ENCODE peak calls at places on chromosomes 4 and X, in six cellular contexts. One of them, this sample, is unnamed.

GRCh38 chr4:125368161-125368560 is 53.4 kb downstream of the FAT4 start:
- DNase-seq in epithelial cell of esophagus: peak
- DNase-seq in activated B cell treated with CpG ODN at 0.5 μM for 24 hours: no peak
- DNase-seq in fibroblast of lung: peak
- DNase-seq in upper lobe of left lung: no peak
- DNase-seq in A673: peak
- DNase-seq in this sample: no peak

GRCh38 chrX:17706676-17707075 is 30.6 kb upstream of the SCML1 start:
- DNase-seq in epithelial cell of esophagus: peak
- DNase-seq in activated B cell treated with CpG ODN at 0.5 μM for 24 hours: no peak
- DNase-seq in fibroblast of lung: peak
- DNase-seq in upper lobe of left lung: no peak
- DNase-seq in A673: no peak
- DNase-seq in this sample: no peak

GRCh38 chrX:149527705-149528104 is 13.1 kb upstream of the EOLA1 start:
- DNase-seq in epithelial cell of esophagus: peak
- DNase-seq in activated B cell treated with CpG ODN at 0.5 μM for 24 hours: no peak
- DNase-seq in fibroblast of lung: no peak
- DNase-seq in upper lobe of left lung: no peak
- DNase-seq in A673: peak
- DNase-seq in this sample: no peak

GRCh38 chr4:81408341-81408740 is 63.4 kb downstream of the RASGEF1B start:
- DNase-seq in epithelial cell of esophagus: no peak
- DNase-seq in activated B cell treated with CpG ODN at 0.5 μM for 24 hours: no peak
- DNase-seq in fibroblast of lung: no peak
- DNase-seq in upper lobe of left lung: no peak
- DNase-seq in A673: no peak
- DNase-seq in this sample: no peak

GRCh38 chr4:6032249-6033244 is 14.3 kb upstream of the C4orf50 start:
- DNase-seq in epithelial cell of esophagus: no peak
- DNase-seq in activated B cell treated with CpG ODN at 0.5 μM for 24 hours: no peak
- DNase-seq in fibroblast of lung: peak
- DNase-seq in upper lobe of left lung: no peak
- DNase-seq in A673: no peak
- DNase-seq in this sample: no peak

GRCh38 chr4:108793413-108793812 is 30.6 kb upstream of the ETNPPL start:
- DNase-seq in epithelial cell of esophagus: no peak
- DNase-seq in activated B cell treated with CpG ODN at 0.5 μM for 24 hours: no peak
- DNase-seq in fibroblast of lung: peak
- DNase-seq in upper lobe of left lung: no peak
- DNase-seq in A673: no peak
- DNase-seq in this sample: no peak

GRCh38 chrX:18668468-18668867 is 3.4 kb downstream of the RS1 start:
- DNase-seq in epithelial cell of esophagus: no peak
- DNase-seq in activated B cell treated with CpG ODN at 0.5 μM for 24 hours: no peak
- DNase-seq in fibroblast of lung: no peak
- DNase-seq in upper lobe of left lung: no peak
- DNase-seq in A673: no peak
- DNase-seq in this sample: no peak

GRCh38 chr4:1222036-1222789 is 26.7 kb downstream of the CTBP1 start:
- DNase-seq in epithelial cell of esophagus: no peak
- DNase-seq in activated B cell treated with CpG ODN at 0.5 μM for 24 hours: no peak
- DNase-seq in fibroblast of lung: no peak
- DNase-seq in upper lobe of left lung: peak
- DNase-seq in A673: no peak
- DNase-seq in this sample: no peak

GRCh38 chr4:74431113-74431826 is 13.7 kb upstream of the AREG start:
- DNase-seq in epithelial cell of esophagus: no peak
- DNase-seq in activated B cell treated with CpG ODN at 0.5 μM for 24 hours: no peak
- DNase-seq in fibroblast of lung: no peak
- DNase-seq in upper lobe of left lung: no peak
- DNase-seq in A673: no peak
- DNase-seq in this sample: no peak

GRCh38 chr4:107719211-107719926 is 665 bp downstream of the PAPSS1 start:
- DNase-seq in epithelial cell of esophagus: peak
- DNase-seq in activated B cell treated with CpG ODN at 0.5 μM for 24 hours: no peak
- DNase-seq in fibroblast of lung: peak
- DNase-seq in upper lobe of left lung: no peak
- DNase-seq in A673: no peak
- DNase-seq in this sample: no peak

GRCh38 chr4:113591982-113592381 is 169.6 kb downstream of the CAMK2D start:
- DNase-seq in epithelial cell of esophagus: no peak
- DNase-seq in activated B cell treated with CpG ODN at 0.5 μM for 24 hours: no peak
- DNase-seq in fibroblast of lung: peak
- DNase-seq in upper lobe of left lung: no peak
- DNase-seq in A673: peak
- DNase-seq in this sample: no peak

GRCh38 chr4:8019396-8020365 is 80.0 kb upstream of the AFAP1 start:
- DNase-seq in epithelial cell of esophagus: peak
- DNase-seq in activated B cell treated with CpG ODN at 0.5 μM for 24 hours: no peak
- DNase-seq in fibroblast of lung: no peak
- DNase-seq in upper lobe of left lung: no peak
- DNase-seq in A673: peak
- DNase-seq in this sample: no peak

GRCh38 chrX:10851809-10852208 is 231.4 kb upstream of the MID1 start:
- DNase-seq in epithelial cell of esophagus: no peak
- DNase-seq in activated B cell treated with CpG ODN at 0.5 μM for 24 hours: no peak
- DNase-seq in fibroblast of lung: no peak
- DNase-seq in upper lobe of left lung: no peak
- DNase-seq in A673: no peak
- DNase-seq in this sample: no peak

GRCh38 chr4:86129546-86129945 is 230.3 kb downstream of the MAPK10 start:
- DNase-seq in epithelial cell of esophagus: no peak
- DNase-seq in activated B cell treated with CpG ODN at 0.5 μM for 24 hours: no peak
- DNase-seq in fibroblast of lung: no peak
- DNase-seq in upper lobe of left lung: no peak
- DNase-seq in A673: no peak
- DNase-seq in this sample: no peak

GRCh38 chrX:20838477-20838876 is 535.7 kb upstream of the CNKSR2 start:
- DNase-seq in epithelial cell of esophagus: no peak
- DNase-seq in activated B cell treated with CpG ODN at 0.5 μM for 24 hours: no peak
- DNase-seq in fibroblast of lung: no peak
- DNase-seq in upper lobe of left lung: no peak
- DNase-seq in A673: no peak
- DNase-seq in this sample: no peak

GRCh38 chrX:114774691-114775090 is 190.8 kb downstream of the HTR2C start:
- DNase-seq in epithelial cell of esophagus: peak
- DNase-seq in activated B cell treated with CpG ODN at 0.5 μM for 24 hours: no peak
- DNase-seq in fibroblast of lung: no peak
- DNase-seq in upper lobe of left lung: no peak
- DNase-seq in A673: peak
- DNase-seq in this sample: no peak

GRCh38 chr4:2335729-2336101 is 73.8 kb upstream of the MXD4 start:
- DNase-seq in epithelial cell of esophagus: no peak
- DNase-seq in activated B cell treated with CpG ODN at 0.5 μM for 24 hours: peak
- DNase-seq in fibroblast of lung: no peak
- DNase-seq in upper lobe of left lung: peak
- DNase-seq in A673: no peak
- DNase-seq in this sample: no peak

GRCh38 chrX:404656-405055 is 17.9 kb upstream of the PPP2R3B start:
- DNase-seq in epithelial cell of esophagus: no peak
- DNase-seq in activated B cell treated with CpG ODN at 0.5 μM for 24 hours: no peak
- DNase-seq in fibroblast of lung: no peak
- DNase-seq in upper lobe of left lung: no peak
- DNase-seq in A673: no peak
- DNase-seq in this sample: no peak

GRCh38 chrX:154730271-154730883 is 20.5 kb downstream of the GAB3 start:
- DNase-seq in epithelial cell of esophagus: no peak
- DNase-seq in activated B cell treated with CpG ODN at 0.5 μM for 24 hours: no peak
- DNase-seq in fibroblast of lung: peak
- DNase-seq in upper lobe of left lung: no peak
- DNase-seq in A673: peak
- DNase-seq in this sample: no peak

GRCh38 chrX:131728295-131729145 is 184.6 kb downstream of the OR13H1 start:
- DNase-seq in epithelial cell of esophagus: no peak
- DNase-seq in activated B cell treated with CpG ODN at 0.5 μM for 24 hours: no peak
- DNase-seq in fibroblast of lung: peak
- DNase-seq in upper lobe of left lung: no peak
- DNase-seq in A673: peak
- DNase-seq in this sample: no peak

GRCh38 chr4:53601251-53601764 is 10.0 kb upstream of the LNX1 start:
- DNase-seq in epithelial cell of esophagus: peak
- DNase-seq in activated B cell treated with CpG ODN at 0.5 μM for 24 hours: no peak
- DNase-seq in fibroblast of lung: no peak
- DNase-seq in upper lobe of left lung: no peak
- DNase-seq in A673: peak
- DNase-seq in this sample: no peak

GRCh38 chr4:87910795-87911194 is 64.7 kb upstream of the SPP1 start:
- DNase-seq in epithelial cell of esophagus: no peak
- DNase-seq in activated B cell treated with CpG ODN at 0.5 μM for 24 hours: no peak
- DNase-seq in fibroblast of lung: no peak
- DNase-seq in upper lobe of left lung: no peak
- DNase-seq in A673: no peak
- DNase-seq in this sample: no peak

DNA sequence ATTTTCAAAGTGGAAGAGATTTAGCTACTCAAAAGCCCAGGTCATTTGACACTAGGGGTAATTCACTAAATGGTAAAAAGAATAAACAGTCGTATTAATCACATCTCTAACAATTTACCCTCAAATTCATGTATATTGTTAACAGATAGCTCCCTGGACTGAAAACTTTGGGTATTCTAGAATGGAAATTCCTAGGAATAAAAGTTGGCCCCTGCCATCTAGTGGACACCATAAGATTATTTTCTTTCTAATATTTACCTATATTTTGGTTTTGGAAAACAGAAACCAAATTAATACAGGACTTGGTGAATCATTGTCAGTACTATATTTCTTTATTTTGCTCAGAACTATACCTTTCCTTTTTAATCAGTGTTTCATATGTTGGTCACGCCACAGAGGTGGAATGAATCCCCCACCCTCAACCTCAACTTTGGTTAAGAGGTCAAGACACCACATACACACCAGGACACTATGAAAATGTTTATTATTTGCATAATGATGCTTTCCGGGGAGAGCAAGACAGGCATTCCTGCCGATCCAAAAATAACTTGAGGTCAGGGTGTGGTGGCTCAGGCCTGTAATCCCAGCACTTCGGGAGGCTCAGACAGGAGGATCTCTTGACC is 96.2 kb upstream of the APOOL start:
- DNase-seq in epithelial cell of esophagus: peak
- DNase-seq in activated B cell treated with CpG ODN at 0.5 μM for 24 hours: no peak
- DNase-seq in fibroblast of lung: peak
- DNase-seq in upper lobe of left lung: no peak
- DNase-seq in A673: no peak
- DNase-seq in this sample: no peak
- TF ChIP-seq CTCF in epithelial cell of esophagus: peak
- TF ChIP-seq CTCF in activated B cell treated with CpG ODN at 0.5 μM for 24 hours: no peak
- TF ChIP-seq CTCF in fibroblast of lung: peak
- TF ChIP-seq CTCF in upper lobe of left lung: no peak
- TF ChIP-seq CTCF in A673: no peak
- TF ChIP-seq CTCF in this sample: no peak

DNA sequence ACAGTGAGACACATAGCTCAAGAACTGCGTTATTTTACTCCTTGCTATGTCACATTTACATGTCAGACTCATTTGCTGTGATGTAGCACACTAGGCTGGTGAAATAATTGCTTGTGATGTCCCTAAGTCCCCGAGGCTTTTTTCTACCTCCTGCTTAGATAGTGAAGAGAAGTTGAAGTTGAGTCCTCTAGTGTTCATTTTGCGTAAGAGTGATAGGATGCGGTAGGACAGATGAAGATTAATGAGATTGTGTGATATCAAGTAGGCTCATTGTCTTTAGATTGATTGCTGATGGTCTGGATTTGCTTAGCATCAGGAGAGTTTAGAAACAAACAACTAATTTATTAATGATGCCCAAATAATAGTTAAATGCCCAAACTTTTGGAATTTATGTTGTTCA is 173.6 kb upstream of the NUDT6 start:
- DNase-seq in epithelial cell of esophagus: peak
- DNase-seq in activated B cell treated with CpG ODN at 0.5 μM for 24 hours: no peak
- DNase-seq in fibroblast of lung: no peak
- DNase-seq in upper lobe of left lung: no peak
- DNase-seq in A673: peak
- DNase-seq in this sample: no peak
- TF ChIP-seq CTCF in epithelial cell of esophagus: peak
- TF ChIP-seq CTCF in activated B cell treated with CpG ODN at 0.5 μM for 24 hours: no peak
- TF ChIP-seq CTCF in fibroblast of lung: peak
- TF ChIP-seq CTCF in upper lobe of left lung: no peak
- TF ChIP-seq CTCF in A673: peak
- TF ChIP-seq CTCF in this sample: no peak

GRCh38 chr4:3675251-3676115 is 90.7 kb upstream of the ADRA2C start:
- DNase-seq in epithelial cell of esophagus: no peak
- DNase-seq in activated B cell treated with CpG ODN at 0.5 μM for 24 hours: no peak
- DNase-seq in fibroblast of lung: no peak
- DNase-seq in upper lobe of left lung: peak
- DNase-seq in A673: no peak
- DNase-seq in this sample: no peak
- TF ChIP-seq CTCF in epithelial cell of esophagus: no peak
- TF ChIP-seq CTCF in activated B cell treated with CpG ODN at 0.5 μM for 24 hours: no peak
- TF ChIP-seq CTCF in fibroblast of lung: no peak
- TF ChIP-seq CTCF in upper lobe of left lung: no peak
- TF ChIP-seq CTCF in A673: no peak
- TF ChIP-seq CTCF in this sample: no peak

DNA sequence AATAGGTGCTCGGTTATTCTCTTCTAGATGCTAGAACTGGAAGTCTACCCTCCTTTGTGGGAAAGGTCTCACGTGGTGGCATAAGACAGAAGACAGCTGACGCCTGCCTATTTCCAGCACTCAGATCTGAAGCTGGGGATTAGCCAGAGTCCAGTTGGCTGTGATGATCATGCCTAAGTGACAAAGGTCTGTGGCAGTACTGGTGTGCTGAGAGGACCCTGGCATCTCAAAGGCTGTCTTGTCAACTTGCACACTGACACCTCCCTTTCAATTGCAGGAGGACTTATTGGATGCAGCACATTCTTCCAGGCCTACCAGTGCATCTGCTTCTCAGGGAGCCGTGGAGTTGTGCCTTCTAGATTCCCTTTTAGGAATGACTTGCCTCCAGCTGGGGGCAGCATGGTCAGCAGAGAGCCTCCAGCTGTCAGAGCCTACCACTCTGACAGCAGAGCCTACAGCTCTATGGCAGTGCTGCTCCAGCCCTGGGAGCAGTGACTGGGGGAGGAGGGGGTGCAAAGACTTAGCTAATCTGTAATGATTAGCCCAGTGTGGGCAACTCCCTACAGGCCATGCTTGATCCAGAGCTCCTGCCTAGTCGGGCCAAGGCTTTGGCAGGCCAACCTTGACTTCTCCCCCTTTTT is 13.6 kb upstream of the FGFBP2 start:
- DNase-seq in epithelial cell of esophagus: no peak
- DNase-seq in activated B cell treated with CpG ODN at 0.5 μM for 24 hours: no peak
- DNase-seq in fibroblast of lung: no peak
- DNase-seq in upper lobe of left lung: no peak
- DNase-seq in A673: peak
- DNase-seq in this sample: no peak
- TF ChIP-seq CTCF in epithelial cell of esophagus: no peak
- TF ChIP-seq CTCF in activated B cell treated with CpG ODN at 0.5 μM for 24 hours: no peak
- TF ChIP-seq CTCF in fibroblast of lung: no peak
- TF ChIP-seq CTCF in upper lobe of left lung: no peak
- TF ChIP-seq CTCF in A673: peak
- TF ChIP-seq CTCF in this sample: no peak

DNA sequence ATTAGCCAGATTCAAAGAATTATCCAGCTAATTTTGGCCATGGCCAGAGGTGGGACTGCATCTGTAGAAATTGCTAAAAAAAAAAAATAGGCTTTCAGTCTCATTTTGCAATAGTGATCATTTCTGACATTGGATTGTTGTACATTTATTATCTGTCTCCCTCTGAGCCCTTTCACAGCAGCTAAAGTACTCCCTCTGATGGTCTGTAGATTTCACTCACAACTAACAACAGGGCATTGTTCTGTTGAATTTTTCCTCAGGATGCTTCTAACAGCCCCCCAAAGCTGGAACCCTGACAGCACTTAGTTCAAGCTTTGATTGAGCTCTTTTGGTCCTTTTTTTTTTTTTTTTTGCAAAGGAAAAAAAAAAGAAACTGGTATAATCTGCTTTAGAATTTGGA is 406.6 kb downstream of the SMARCA1 start:
- DNase-seq in epithelial cell of esophagus: no peak
- DNase-seq in activated B cell treated with CpG ODN at 0.5 μM for 24 hours: no peak
- DNase-seq in fibroblast of lung: no peak
- DNase-seq in upper lobe of left lung: no peak
- DNase-seq in A673: no peak
- DNase-seq in this sample: no peak
- TF ChIP-seq CTCF in epithelial cell of esophagus: no peak
- TF ChIP-seq CTCF in activated B cell treated with CpG ODN at 0.5 μM for 24 hours: no peak
- TF ChIP-seq CTCF in fibroblast of lung: no peak
- TF ChIP-seq CTCF in upper lobe of left lung: no peak
- TF ChIP-seq CTCF in A673: peak
- TF ChIP-seq CTCF in this sample: peak